ENCODE peak calls at places on chromosome 13, in six cellular contexts. B is HCT116, F is H1, S is HepG2, P is WTC11, Q is K562. G is an unnamed sample.

GRCh38 chr13:68358218-68358817 is 1128.2 kb upstream of the PCDH9 start:
- DNase-seq in P (no peak), B (no peak), F (no peak), Q (no peak), S (no peak), G (no peak)

GRCh38 chr13:40186636-40187323 is 479.7 kb downstream of the FOXO1 start:
- DNase-seq in S (no peak), F (no peak), Q (no peak), B (no peak), P (no peak), G (no peak)

GRCh38 chr13:81058211-81058915 is 717.4 kb upstream of the SPRY2 start:
- DNase-seq in F (no peak), B (no peak), S (no peak), Q (no peak), P (no peak), G (no peak)

GRCh38 chr13:27972619-27972877 is 3.4 kb upstream of the CDX2 start:
- DNase-seq in P (no peak), S (no peak), Q (no peak), F (no peak), B (no peak), G (no peak)

GRCh38 chr13:77868717-77869116 is 49.9 kb downstream of the EDNRB start:
- DNase-seq in B (no peak), P (no peak), Q (no peak), F (no peak), S (no peak), G (no peak)

GRCh38 chr13:40618581-40619478 is 47.6 kb downstream of the FOXO1 start:
- DNase-seq in B (no peak), Q (no peak), P (no peak), S (no peak), F (no peak), G (no peak)

GRCh38 chr13:49664606-49665005 is 26.7 kb downstream of the EBPL start:
- DNase-seq in B (no peak), S (no peak), F (no peak), Q (no peak), P (no peak), G (no peak)

GRCh38 chr13:98450495-98451167 is 126.3 kb downstream of the STK24 start:
- DNase-seq in B (no peak), F (no peak), P (no peak), Q (no peak), S (peak), G (no peak)

GRCh38 chr13:27465611-27466010 is 15.2 kb upstream of the MTIF3 start:
- DNase-seq in Q (no peak), B (no peak), S (no peak), F (no peak), P (no peak), G (no peak)

GRCh38 chr13:76882431-76882830 is 3.8 kb downstream of the KCTD12 start:
- DNase-seq in S (no peak), P (no peak), F (no peak), B (no peak), Q (no peak), G (no peak)

GRCh38 chr13:77406644-77407440 is 79.9 kb upstream of the MYCBP2 start:
- DNase-seq in B (no peak), P (no peak), Q (no peak), S (no peak), F (no peak), G (no peak)

GRCh38 chr13:33352023-33352422 is 66.5 kb upstream of the STARD13 start:
- DNase-seq in B (no peak), S (peak), Q (no peak), P (no peak), F (no peak), G (no peak)

GRCh38 chr13:37534181-37534580 is 64.4 kb downstream of the POSTN start:
- DNase-seq in F (no peak), B (no peak), P (no peak), Q (no peak), S (no peak), G (no peak)
- TF ChIP-seq ATF3 in F (no peak), B (no peak), P (no peak), Q (no peak), S (no peak), G (no peak)

DNA sequence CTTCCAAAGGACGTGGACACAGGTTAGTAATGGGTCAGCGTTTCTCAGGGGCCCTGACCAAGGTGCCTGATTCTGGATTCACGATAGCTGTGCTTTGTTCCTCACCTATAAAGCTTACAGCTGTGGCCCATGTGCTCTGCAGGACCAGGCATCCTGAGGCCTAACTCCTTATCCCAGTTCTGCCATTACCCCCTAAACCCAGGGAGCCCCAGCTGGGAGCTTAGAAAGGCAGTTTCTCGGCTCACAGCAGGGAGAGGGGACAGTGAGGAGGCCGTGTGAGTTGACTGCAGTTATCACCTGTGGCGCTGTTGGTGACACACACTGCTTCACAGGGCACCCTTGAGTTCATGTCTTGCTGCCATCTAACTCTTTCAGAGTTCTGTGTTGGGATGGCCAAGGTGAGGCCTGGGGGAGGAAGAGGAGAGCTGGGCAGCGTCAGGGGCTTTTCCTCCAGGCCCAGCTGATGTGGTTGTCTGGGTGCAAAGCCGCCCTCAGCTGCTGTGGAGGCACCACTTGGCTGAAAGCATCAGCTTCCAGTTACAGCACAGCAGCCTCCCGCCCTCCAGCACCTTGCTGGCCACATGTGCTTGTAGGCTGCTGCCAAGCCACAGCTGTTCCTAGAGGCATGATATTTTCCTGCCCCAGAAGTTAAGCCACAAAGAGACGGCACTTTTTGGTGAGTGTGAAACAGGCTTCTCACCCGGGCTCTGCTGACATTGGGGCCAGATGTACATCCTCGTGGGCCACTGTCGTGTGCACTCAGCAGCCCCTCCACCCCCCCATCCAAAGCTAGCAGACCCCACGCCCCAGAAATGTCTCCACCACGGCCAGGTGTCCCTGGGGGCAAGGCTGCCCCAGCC is 99.6 kb upstream of the MCF2L start:
- DNase-seq in Q (no peak), P (no peak), S (no peak), B (no peak), F (no peak), G (no peak)
- TF ChIP-seq ATF3 in Q (no peak), P (no peak), S (no peak), B (no peak), F (no peak), G (no peak)

DNA sequence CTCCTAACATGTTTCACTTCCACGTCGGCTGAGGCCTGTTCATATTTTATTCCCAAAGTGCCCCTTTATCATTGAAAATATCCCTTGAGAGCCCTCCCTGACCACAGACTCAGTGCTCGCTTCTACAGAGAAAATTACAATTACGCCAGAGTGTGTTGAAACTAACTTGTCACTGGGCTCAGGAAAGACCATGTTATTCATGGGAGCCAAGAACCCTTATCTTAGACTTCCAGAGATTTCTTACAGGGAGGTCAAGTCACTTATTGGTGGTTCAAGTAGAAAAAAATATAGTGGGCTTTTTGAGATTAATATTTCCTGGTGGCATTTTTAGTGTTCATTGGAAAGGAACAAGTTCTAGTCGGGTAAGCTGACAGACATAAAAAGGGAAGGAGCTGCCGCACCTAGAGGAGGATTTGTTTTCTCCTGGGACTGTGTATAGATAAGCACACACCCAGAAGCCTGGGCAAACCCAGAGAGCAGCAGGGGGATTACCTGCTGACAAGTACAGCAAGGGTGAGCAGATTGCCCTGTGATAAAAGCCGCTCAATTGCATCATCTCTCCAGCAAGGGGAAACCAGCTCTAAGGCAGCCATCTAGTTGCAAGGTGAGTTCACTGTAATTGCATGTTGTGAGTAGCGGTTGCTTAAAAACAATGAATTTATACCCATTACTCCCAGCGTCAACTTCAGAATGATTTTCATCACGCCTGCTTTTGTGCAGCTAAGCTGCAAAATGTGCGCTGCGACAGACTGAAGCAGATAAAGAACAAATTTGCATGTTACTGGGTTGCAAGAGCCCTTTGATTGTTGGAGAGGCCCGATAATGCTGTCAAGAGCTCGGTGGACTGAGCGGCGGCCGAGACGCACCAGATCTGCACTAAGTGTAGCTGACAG is 46.2 kb downstream of the DCT start:
- DNase-seq in P (peak), S (peak), F (peak), Q (peak), B (no peak), G (no peak)
- TF ChIP-seq ATF3 in P (no peak), S (peak), F (peak), Q (no peak), B (no peak), G (no peak)

GRCh38 chr13:60572003-60572792 is 175.2 kb downstream of the TDRD3 start:
- DNase-seq in S (peak), F (no peak), Q (no peak), B (no peak), P (no peak), G (no peak)
- TF ChIP-seq ATF3 in S (peak), F (no peak), Q (no peak), B (no peak), P (no peak), G (no peak)

GRCh38 chr13:51151463-51151862 is 40.4 kb upstream of the C13orf42 start:
- DNase-seq in P (no peak), S (no peak), B (no peak), F (no peak), Q (no peak), G (no peak)

GRCh38 chr13:51153527-51153926 is 42.5 kb upstream of the C13orf42 start:
- DNase-seq in F (no peak), B (no peak), P (no peak), Q (no peak), S (no peak), G (no peak)

GRCh38 chr13:51152713-51153112 is 41.6 kb upstream of the C13orf42 start:
- DNase-seq in B (no peak), P (no peak), Q (no peak), F (no peak), S (no peak), G (no peak)

GRCh38 chr13:51156666-51157065 is 45.6 kb upstream of the C13orf42 start:
- DNase-seq in S (no peak), F (no peak), B (no peak), P (no peak), Q (no peak), G (no peak)

DNA sequence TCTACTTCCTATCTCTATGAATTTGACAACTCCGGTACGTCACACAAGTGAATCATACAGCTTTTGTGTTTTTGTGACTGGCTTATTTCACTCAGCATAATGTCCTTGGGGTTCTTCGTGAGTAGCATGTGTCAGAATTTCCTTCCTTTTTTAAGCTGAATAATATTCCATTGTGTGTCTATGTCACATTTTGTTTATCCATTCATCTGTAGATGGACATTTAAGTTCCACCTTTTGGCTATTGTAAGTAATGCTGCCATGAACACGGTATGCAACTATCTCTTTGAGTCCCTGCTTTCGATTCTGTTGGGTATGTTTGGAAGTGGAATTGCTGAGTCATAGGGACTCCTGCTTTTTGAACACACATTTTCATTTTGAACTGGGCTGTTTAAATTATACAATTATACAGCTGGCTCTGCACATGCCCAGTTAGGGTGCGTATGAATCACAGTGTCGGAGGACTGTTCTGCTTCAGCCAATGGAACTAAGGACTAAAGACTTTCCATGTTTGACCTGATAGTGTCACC is 43.0 kb upstream of the C13orf42 start:
- DNase-seq in P (no peak), F (no peak), S (no peak), B (no peak), Q (no peak), G (no peak)
- TF ChIP-seq ATF3 in P (no peak), F (no peak), S (no peak), B (no peak), Q (no peak), G (no peak)

GRCh38 chr13:59364508-59365187 is 799.1 kb downstream of the DIAPH3 start:
- DNase-seq in B (no peak), P (peak), S (no peak), F (no peak), Q (no peak), G (no peak)
- TF ChIP-seq ATF3 in B (no peak), P (no peak), S (no peak), F (no peak), Q (no peak), G (no peak)

GRCh38 chr13:101552797-101553196 is 100.3 kb downstream of the ITGBL1 start:
- DNase-seq in Q (no peak), B (no peak), F (no peak), S (no peak), P (no peak), G (no peak)
- TF ChIP-seq ATF3 in Q (no peak), B (no peak), F (no peak), S (no peak), P (no peak), G (no peak)

GRCh38 chr13:46831588-46832194 is 34.7 kb upstream of the ESD start:
- DNase-seq in S (peak), P (peak), B (peak), F (no peak), Q (peak), G (no peak)
- TF ChIP-seq ATF3 in S (no peak), P (no peak), B (no peak), F (no peak), Q (no peak), G (no peak)

GRCh38 chr13:29195459-29195858 is 375.3 kb downstream of the MTUS2 start:
- DNase-seq in P (no peak), F (no peak), Q (no peak), B (no peak), S (no peak), G (no peak)

GRCh38 chr13:29196409-29197074 is 376.4 kb downstream of the MTUS2 start:
- DNase-seq in P (no peak), Q (no peak), S (no peak), F (no peak), B (no peak), G (peak)

GRCh38 chr13:29190298-29190697 is 370.2 kb downstream of the MTUS2 start:
- DNase-seq in Q (no peak), S (no peak), F (no peak), B (no peak), P (no peak), G (no peak)

GRCh38 chr13:29187584-29187983 is 367.4 kb downstream of the MTUS2 start:
- DNase-seq in Q (no peak), F (no peak), S (no peak), B (no peak), P (no peak), G (no peak)

GRCh38 chr13:29193083-29193482 is 372.9 kb downstream of the MTUS2 start:
- DNase-seq in F (no peak), S (no peak), B (no peak), P (no peak), Q (no peak), G (no peak)
- TF ChIP-seq ATF3 in F (no peak), S (no peak), B (no peak), P (no peak), Q (no peak), G (no peak)